ENCODE peak calls at places on chromosomes 11 and 22, in five cellular contexts. Z, D, F, H and Y are unnamed samples.
A peak's percentile ranks its signal among the peaks of the same experiment; 100 is the strongest.

GRCh38 chr11:85628771-85629341 is 463 bp downstream of the TMEM126B start:
- DNase-seq in F (no peak), H (no peak), Z (no peak), D (no peak), Y (no peak)

GRCh38 chr11:32435152-32435480 is 223 bp downstream of the WT1 start:
- DNase-seq in D (no peak), H (no peak), F (no peak), Z (no peak), Y (no peak)

GRCh38 chr22:29457730-29458129 is 19.3 kb downstream of the RFPL1 start:
- DNase-seq in H (peak; percentile 69), D (no peak), F (peak; percentile 54), Z (no peak), Y (peak; percentile 56)

GRCh38 chr11:9716275-9717039 is 52.6 kb downstream of the SWAP70 start:
- DNase-seq in Z (no peak), D (no peak), F (peak; percentile 95), H (peak; percentile 12), Y (peak; percentile 49)

GRCh38 chr11:35404397-35404775 is 15.0 kb downstream of the SLC1A2 start:
- DNase-seq in D (peak; percentile 74), Z (no peak), F (peak; percentile 32), H (peak; percentile 56), Y (peak; percentile 37)

GRCh38 chr11:10139656-10140055 is 154.4 kb downstream of the SBF2 start:
- DNase-seq in H (no peak), D (no peak), F (no peak), Z (no peak), Y (no peak)

GRCh38 chr22:50657925-50658324 is 14.7 kb upstream of the SHANK3 start:
- DNase-seq in H (no peak), D (no peak), F (no peak), Z (no peak), Y (no peak)

GRCh38 chr11:34865261-34865660 is 50.9 kb downstream of the APIP start:
- DNase-seq in D (no peak), H (no peak), F (no peak), Z (no peak), Y (no peak)

GRCh38 chr11:111586305-111586915 is 15.8 kb upstream of the SIK2 start:
- DNase-seq in Z (no peak), F (peak; percentile 67), D (peak; percentile 44), H (peak; percentile 25), Y (peak; percentile 55)

GRCh38 chr11:117458275-117459120 is 130.8 kb downstream of the CEP164 start:
- DNase-seq in F (no peak), H (no peak), D (no peak), Z (no peak), Y (no peak)

GRCh38 chr22:20131593-20131855 is at the start of gene ZDHHC8:
- DNase-seq in Z (no peak), F (peak; percentile 49), D (peak; percentile 49), H (peak; percentile 97), Y (peak; percentile 43)

GRCh38 chr11:69014084-69014935 is 1.3 kb upstream of the MRGPRF start:
- DNase-seq in D (peak; percentile 44), H (no peak), F (no peak), Z (peak; percentile 92), Y (no peak)

GRCh38 chr11:35139883-35140282 is 912 bp downstream of the CD44 start:
- DNase-seq in F (peak; percentile 34), D (no peak), Z (no peak), H (no peak), Y (peak; percentile 27)

GRCh38 chr11:124315052-124315451 is 1.3 kb upstream of the OR8D1 start:
- DNase-seq in Z (no peak), H (no peak), F (no peak), D (no peak), Y (no peak)

GRCh38 chr11:121309688-121310087 is 17.1 kb downstream of the SC5D start:
- DNase-seq in Z (no peak), H (no peak), F (no peak), D (no peak), Y (no peak)

GRCh38 chr11:7251836-7252682 is at the start of gene SYT9:
- DNase-seq in H (peak; percentile 24), D (peak; percentile 54), Z (no peak), F (no peak), Y (no peak)

GRCh38 chr11:44096360-44097188 is 1.1 kb downstream of the EXT2 start:
- DNase-seq in Z (no peak), D (no peak), H (no peak), F (no peak), Y (peak; percentile 45)

GRCh38 chr22:39070186-39070585 is 6.9 kb upstream of the APOBEC3G start:
- DNase-seq in F (no peak), D (no peak), H (no peak), Z (no peak), Y (no peak)

GRCh38 chr11:94792453-94792852 is 24.3 kb downstream of the AMOTL1 start:
- DNase-seq in H (no peak), D (no peak), F (no peak), Z (no peak), Y (peak; percentile 8)

GRCh38 chr11:30497600-30497999 is 88.6 kb downstream of the MPPED2 start:
- DNase-seq in D (no peak), Z (no peak), F (no peak), H (no peak), Y (no peak)

GRCh38 chr11:117928818-117929567 is at the start of gene TMPRSS13:
- DNase-seq in F (no peak), H (no peak), Z (no peak), D (no peak), Y (no peak)

GRCh38 chr11:34214961-34215805 is 109.8 kb downstream of the NAT10 start:
- DNase-seq in D (no peak), Z (no peak), H (no peak), F (no peak), Y (peak; percentile 39)

GRCh38 chr11:37504066-37504611 is 906.1 kb upstream of the RAG2 start:
- DNase-seq in H (no peak), Z (no peak), D (no peak), F (peak; percentile 13), Y (no peak)

GRCh38 chr11:94740083-94740974 is 27.8 kb upstream of the AMOTL1 start:
- DNase-seq in H (no peak), F (peak; percentile 23), Z (peak; percentile 42), D (no peak), Y (no peak)

GRCh38 chr22:44554411-44554810 is 56.4 kb upstream of the RTL6 start:
- DNase-seq in H (no peak), F (no peak), Z (no peak), D (no peak), Y (no peak)

GRCh38 chr11:77207618-77208313 is 79.7 kb downstream of the MYO7A start:
- DNase-seq in Z (no peak), D (no peak), F (no peak), H (no peak), Y (no peak)

GRCh38 chr22:44622147-44622427 is 79.9 kb upstream of the PRR5 start:
- DNase-seq in F (no peak), Z (no peak), H (peak; percentile 20), D (no peak), Y (peak; percentile 18)

GRCh38 chr11:122853971-122854446 is 15.7 kb downstream of the CRTAM start:
- DNase-seq in H (peak; percentile 36), Z (peak; percentile 29), D (no peak), F (peak; percentile 79), Y (peak; percentile 54)

GRCh38 chr11:2571598-2572281 is 126.9 kb downstream of the KCNQ1 start:
- DNase-seq in Z (no peak), F (no peak), D (no peak), H (no peak), Y (no peak)

GRCh38 chr11:109421981-109422590 is at the start of gene C11orf87:
- DNase-seq in F (no peak), H (no peak), D (no peak), Z (no peak), Y (no peak)

GRCh38 chr11:61918251-61919112 is 1.1 kb upstream of the RAB3IL1 start:
- DNase-seq in D (no peak), F (no peak), H (no peak), Z (peak; percentile 26), Y (peak; percentile 53)

GRCh38 chr22:43482310-43482625 is 70.5 kb downstream of the MPPED1 start:
- DNase-seq in F (no peak), Z (peak; percentile 33), D (no peak), H (no peak), Y (no peak)

GRCh38 chr22:43479962-43480361 is 68.1 kb downstream of the MPPED1 start:
- DNase-seq in F (peak; percentile 48), H (no peak), Z (no peak), D (no peak), Y (no peak)

GRCh38 chr22:43483266-43483665 is 71.5 kb downstream of the MPPED1 start:
- DNase-seq in Z (no peak), H (no peak), F (no peak), D (no peak), Y (no peak)

GRCh38 chr22:43483669-43484068 is 71.9 kb downstream of the MPPED1 start:
- DNase-seq in F (no peak), Z (no peak), D (no peak), H (no peak), Y (no peak)

GRCh38 chr22:43481528-43482309 is 69.9 kb downstream of the MPPED1 start:
- DNase-seq in F (peak; percentile 58), Z (no peak), D (peak; percentile 37), H (no peak), Y (no peak)
- TF ChIP-seq POLR2A in F (no peak), Z (no peak), D (no peak), H (no peak), Y (no peak)

GRCh38 chr22:47129902-47130301 is 367.5 kb downstream of the TBC1D22A start:
- DNase-seq in F (peak; percentile 53), Z (no peak), H (peak; percentile 76), D (peak; percentile 70), Y (peak; percentile 90)
- TF ChIP-seq POLR2A in F (no peak), Z (no peak), H (no peak), D (no peak), Y (peak; percentile 49)

GRCh38 chr11:64224151-64224890 is 1.7 kb downstream of the TRPT1 start:
- DNase-seq in H (no peak), F (no peak), D (no peak), Z (peak; percentile 16), Y (no peak)

GRCh38 chr11:64225608-64226506 is at the start of the genes NUDT22 and TRPT1:
- DNase-seq in F (peak; percentile 94), Z (peak; percentile 90), D (peak; percentile 95), H (peak; percentile 87), Y (peak; percentile 87)

GRCh38 chr11:64224891-64225607 is 937 bp downstream of the TRPT1 start:
- DNase-seq in H (no peak), Z (peak; percentile 12), D (no peak), F (peak; percentile 49), Y (no peak)

GRCh38 chr11:64227405-64227956 is 1.4 kb downstream of the NUDT22 start:
- DNase-seq in F (no peak), D (peak; percentile 65), Z (no peak), H (no peak), Y (no peak)

DNA sequence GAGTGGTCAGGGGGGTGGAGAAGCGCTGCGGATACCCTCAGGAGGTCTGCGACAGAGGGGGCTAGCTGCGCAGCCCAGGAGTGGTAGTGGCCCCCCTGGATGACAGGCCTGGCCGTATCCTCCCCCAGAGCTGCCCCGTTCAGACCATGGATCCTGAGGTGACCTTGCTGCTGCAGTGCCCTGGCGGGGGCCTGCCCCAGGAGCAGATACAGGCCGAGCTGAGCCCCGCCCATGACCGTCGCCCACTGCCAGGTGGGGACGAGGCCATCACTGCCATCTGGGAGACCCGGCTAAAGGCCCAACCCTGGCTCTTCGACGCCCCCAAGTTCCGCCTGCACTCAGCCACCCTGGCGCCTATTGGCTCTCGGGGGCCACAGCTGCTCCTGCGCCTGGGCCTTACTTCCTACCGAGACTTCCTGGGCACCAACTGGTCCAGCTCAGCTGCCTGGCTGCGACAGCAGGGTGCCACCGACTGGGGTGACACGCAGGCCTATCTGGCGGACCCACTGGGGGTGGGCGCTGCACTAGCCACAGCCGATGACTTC is 505 bp downstream of the NUDT22 start:
- DNase-seq in Z (no peak), H (peak; percentile 63), F (peak; percentile 55), D (peak; percentile 68), Y (peak; percentile 75)
- TF ChIP-seq POLR2A in Z (no peak), H (no peak), F (no peak), D (no peak), Y (peak; percentile 40)

GRCh38 chr22:40951795-40952602 is 821 bp downstream of the RBX1 start:
- DNase-seq in F (no peak), D (no peak), H (no peak), Z (no peak), Y (peak; percentile 74)
- TF ChIP-seq POLR2A in F (no peak), D (no peak), H (peak; percentile 57), Z (no peak), Y (peak; percentile 98)